ENCODE peak calls at places on chromosomes 16 and 17, in six cellular contexts. C is A549, B is K562, D is endothelial cell of umbilical vein, P is HepG2, O is GM12878. E is an unnamed sample.

GRCh38 chr17:7745748-7746470 is 28.4 kb downstream of the DNAH2 start:
- DNase-seq in C (peak; percentile 75), B (no peak), D (peak; percentile 98), P (peak; percentile 61), O (no peak), E (peak; percentile 78)

GRCh38 chr17:48527742-48528028 is 3.1 kb downstream of the HOXB1 start:
- DNase-seq in C (no peak), B (no peak), D (no peak), P (no peak), O (no peak), E (no peak)

GRCh38 chr16:3578121-3578520 is 918 bp upstream of the NLRC3 start:
- DNase-seq in C (no peak), B (no peak), D (no peak), P (no peak), O (peak; percentile 23), E (peak; percentile 48)

GRCh38 chr16:9159839-9160550 is 68.6 kb downstream of the HAPSTR1 start:
- DNase-seq in C (peak; percentile 62), B (peak; percentile 66), D (peak; percentile 44), P (peak; percentile 67), O (peak; percentile 4), E (peak; percentile 58)

GRCh38 chr17:42623732-42624596 is 14.5 kb downstream of the TUBG1 start:
- DNase-seq in C (peak; percentile 86), B (peak; percentile 76), D (peak; percentile 57), P (no peak), O (no peak), E (no peak)

GRCh38 chr17:82238562-82239201 is 9.8 kb downstream of the SLC16A3 start:
- DNase-seq in C (no peak), B (peak; percentile 72), D (no peak), P (no peak), O (no peak), E (peak; percentile 95)

GRCh38 chr16:46789499-46790414 is 41.2 kb downstream of the C16orf87 start:
- DNase-seq in C (peak; percentile 54), B (peak; percentile 87), D (peak; percentile 80), P (peak; percentile 74), O (peak; percentile 57), E (peak; percentile 86)

GRCh38 chr17:41231731-41232130 is 518 bp upstream of the KRTAP9-3 start:
- DNase-seq in C (no peak), B (no peak), D (no peak), P (no peak), O (no peak), E (no peak)

GRCh38 chr16:9119795-9120194 is 28.4 kb downstream of the HAPSTR1 start:
- DNase-seq in C (no peak), B (no peak), D (no peak), P (no peak), O (no peak), E (no peak)

GRCh38 chr16:80105160-80105559 is 435.6 kb upstream of the DYNLRB2 start:
- DNase-seq in C (no peak), B (no peak), D (no peak), P (no peak), O (no peak), E (no peak)

GRCh38 chr17:66679631-66680517 is 155.0 kb upstream of the CACNG5 start:
- DNase-seq in C (no peak), B (no peak), D (no peak), P (no peak), O (no peak), E (no peak)

GRCh38 chr16:4097826-4098240 is 18.4 kb downstream of the ADCY9 start:
- DNase-seq in C (no peak), B (no peak), D (peak; percentile 52), P (no peak), O (no peak), E (no peak)

GRCh38 chr17:64783556-64784352 is 121.6 kb upstream of the SMURF2 start:
- DNase-seq in C (no peak), B (no peak), D (no peak), P (no peak), O (no peak), E (no peak)

GRCh38 chr16:67653131-67654068 is 6.7 kb downstream of the ACD start:
- DNase-seq in C (no peak), B (peak; percentile 72), D (no peak), P (no peak), O (no peak), E (no peak)

DNA sequence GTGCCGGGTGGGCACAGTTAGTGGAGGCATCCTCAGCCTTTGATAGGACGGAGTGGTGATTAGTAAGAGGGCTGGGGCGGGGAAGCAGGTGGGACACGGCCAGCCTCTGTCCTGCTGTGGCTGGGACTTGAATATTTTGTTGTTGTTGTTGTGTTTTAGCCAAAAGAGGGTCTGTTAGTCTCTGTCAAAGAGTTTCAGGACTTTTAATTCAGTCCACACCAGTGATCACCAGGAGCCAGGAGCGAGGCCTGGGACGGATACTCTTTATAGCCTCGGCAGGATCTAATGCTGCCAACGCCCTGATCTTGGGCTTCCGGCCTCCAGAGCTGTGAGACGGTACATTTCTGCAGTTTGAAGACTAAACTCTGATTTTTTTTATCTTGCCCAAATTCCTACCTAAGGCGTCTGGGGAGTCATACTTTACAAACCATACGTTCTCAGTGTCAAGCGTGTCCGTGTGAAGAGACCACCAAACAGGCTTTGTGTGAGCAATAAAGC is 2.9 kb upstream of the RNF213 start:
- DNase-seq in C (no peak), B (no peak), D (no peak), P (no peak), O (no peak), E (no peak)
- TF ChIP-seq MYC in C (no peak), B (no peak), D (no peak), P (no peak), O (no peak), E (no peak)

GRCh38 chr16:70276392-70276791 is 12.9 kb downstream of the AARS1 start:
- DNase-seq in C (no peak), B (no peak), D (no peak), P (no peak), O (no peak), E (no peak)
- H3K4me3 ChIP-seq in C (no peak overlapping the region), B (no peak overlapping the region), D (no peak overlapping the region), P (no peak overlapping the region), O (no peak overlapping the region), E (no peak overlapping the region)

DNA sequence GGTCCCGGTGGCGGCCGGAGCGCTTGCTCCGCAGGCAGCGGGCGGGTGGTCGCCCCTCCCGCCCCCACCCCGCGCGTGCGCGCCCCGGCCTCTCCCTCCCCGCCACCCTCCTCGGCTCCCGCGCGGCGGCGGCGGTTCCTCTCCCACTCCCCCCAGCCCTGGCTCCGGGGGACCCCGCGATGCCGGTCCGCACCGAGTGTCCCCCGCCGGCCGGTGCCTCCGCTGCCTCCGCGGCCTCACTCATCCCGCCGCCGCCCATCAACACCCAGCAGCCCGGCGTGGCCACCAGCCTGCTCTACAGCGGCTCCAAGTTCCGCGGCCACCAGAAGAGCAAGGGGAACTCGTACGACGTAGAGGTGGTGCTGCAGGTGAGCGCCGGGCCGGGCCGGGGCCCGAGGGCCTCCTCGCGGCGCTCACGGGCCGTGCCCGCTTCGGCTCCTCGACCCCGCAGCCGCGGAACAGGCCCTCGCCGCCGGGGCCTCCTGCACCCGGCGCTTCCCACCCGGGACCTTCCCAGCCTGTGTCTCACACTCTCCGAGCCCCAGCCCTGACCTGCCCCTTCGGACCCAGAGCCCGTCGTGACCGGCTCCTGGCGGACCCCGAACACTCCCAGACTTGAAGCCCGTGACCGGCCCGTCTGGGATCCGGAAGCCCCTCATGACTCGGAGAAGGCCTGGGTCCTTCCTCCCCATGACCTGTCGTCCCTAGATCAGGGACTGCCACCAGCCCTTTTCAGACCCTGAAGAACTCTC is 503 bp downstream of the GID4 start:
- DNase-seq in C (peak; percentile 36), B (peak; percentile 83), D (peak; percentile 17), P (no peak), O (no peak), E (peak; percentile 45)
- TF ChIP-seq CTCF in C (no peak), B (no peak), D (no peak), P (no peak), O (no peak), E (no peak)

GRCh38 chr17:45700171-45701090 is 83.7 kb upstream of the CRHR1 start:
- DNase-seq in C (no peak), B (no peak), D (no peak), P (no peak), O (no peak), E (no peak)
- TF ChIP-seq MYC in C (no peak), B (no peak), D (no peak), P (no peak), O (no peak), E (no peak)

DNA sequence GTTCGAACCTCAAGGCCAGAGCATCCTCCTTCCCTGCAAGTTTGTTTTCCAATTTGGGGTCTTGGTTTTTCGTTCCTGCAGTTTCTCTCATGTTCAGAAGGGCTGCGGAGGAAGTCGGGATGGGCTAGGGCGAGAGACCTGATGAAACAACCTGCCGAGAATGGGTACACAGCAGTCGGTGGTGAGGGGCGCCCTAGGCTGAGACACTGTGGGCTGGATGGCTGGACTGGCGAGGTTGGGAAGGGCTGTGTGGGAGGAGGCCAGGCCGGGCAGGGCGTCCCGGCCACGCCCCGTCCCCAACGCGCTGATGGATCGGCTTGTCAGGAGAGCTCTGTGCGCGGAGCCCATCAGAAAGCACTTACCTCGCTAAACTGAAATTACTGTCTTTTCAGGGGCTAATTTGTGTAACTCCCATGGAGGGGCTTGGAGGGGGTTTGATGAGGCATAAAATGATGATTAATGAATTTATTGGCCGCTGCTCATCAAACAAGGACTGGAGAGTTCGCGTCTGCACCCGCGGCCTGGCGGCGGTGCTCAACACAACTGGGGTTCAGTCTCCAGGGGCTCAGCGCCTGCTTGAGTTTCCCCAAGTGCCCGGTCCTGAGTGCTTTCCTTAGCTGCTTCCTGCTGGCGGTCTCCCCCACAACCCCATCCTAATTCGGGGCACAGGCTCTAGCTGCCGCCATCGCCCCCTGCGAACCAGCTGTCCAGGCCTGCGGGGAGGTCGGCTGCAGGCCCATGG is 9.0 kb downstream of the IRX5 start:
- DNase-seq in C (no peak), B (peak; percentile 50), D (no peak), P (no peak), O (no peak), E (no peak)
- H3K4me3 ChIP-seq in C (no peak overlapping the region), B (no peak overlapping the region), D (no peak overlapping the region), P (no peak overlapping the region), O (no peak overlapping the region), E (no peak overlapping the region)